ENCODE peak calls at places on chromosomes 11 and 22, in six cellular contexts. B is AG08396; O is tibial artery; G is activated naive CD4-positive, alpha-beta T cell treated with anti-CD3 and anti-CD28 coated beads, Interleukin-2, amount 10 ng/mL, durations not matched to agents 7 days and 5 days; I is cardiac fibroblast; Q is thoracic aorta. F is an unnamed sample.

GRCh38 chr11:131430466-131431176 is 60.2 kb downstream of the NTM start:
- DNase-seq in B (no peak), O (no peak), I (no peak), Q (no peak), G (no peak), F (no peak)

GRCh38 chr22:33680632-33681031 is 239.6 kb downstream of the LARGE1 start:
- DNase-seq in G (no peak), I (no peak), O (no peak), Q (no peak), B (no peak), F (no peak)

GRCh38 chr11:69101100-69101791 is 52.5 kb downstream of the TPCN2 start:
- DNase-seq in I (peak), Q (no peak), B (peak), G (peak), O (peak), F (no peak)

GRCh38 chr11:129701706-129702105 is 113.9 kb upstream of the TMEM45B start:
- DNase-seq in O (no peak), Q (no peak), I (no peak), B (no peak), G (no peak), F (no peak)

GRCh38 chr11:4921796-4922195 is 2.3 kb downstream of the OR51G1 start:
- DNase-seq in G (no peak), B (no peak), O (no peak), Q (no peak), I (no peak), F (no peak)

GRCh38 chr11:102824541-102824940 is 18.9 kb downstream of the MMP3 start:
- DNase-seq in O (no peak), Q (no peak), G (no peak), I (no peak), B (no peak), F (no peak)

GRCh38 chr11:14322510-14322909 is 36.5 kb downstream of the RRAS2 start:
- DNase-seq in O (no peak), I (no peak), G (no peak), Q (no peak), B (no peak), F (no peak)

GRCh38 chr11:73141031-73141308 is 1.1 kb downstream of the FCHSD2 start:
- DNase-seq in G (peak), I (no peak), Q (no peak), O (no peak), B (peak), F (no peak)

GRCh38 chr11:121321614-121322243 is 29.2 kb downstream of the SC5D start:
- DNase-seq in G (peak), B (peak), I (peak), Q (no peak), O (no peak), F (no peak)

GRCh38 chr11:91947215-91947614 is 277.4 kb upstream of the FAT3 start:
- DNase-seq in I (peak), G (no peak), O (peak), B (peak), Q (peak), F (peak)

GRCh38 chr22:23161574-23161973 is 16.3 kb downstream of the RAB36 start:
- DNase-seq in Q (no peak), B (no peak), O (no peak), I (no peak), G (no peak), F (no peak)

GRCh38 chr11:17599460-17599925 is 52.4 kb downstream of the OTOG start:
- DNase-seq in O (no peak), B (no peak), I (no peak), G (no peak), Q (no peak), F (no peak)

GRCh38 chr22:43482310-43482625 is 70.5 kb downstream of the MPPED1 start:
- DNase-seq in G (no peak), O (no peak), I (no peak), B (no peak), Q (no peak), F (no peak)

GRCh38 chr11:123381149-123381548 is 48.9 kb upstream of the GRAMD1B start:
- DNase-seq in Q (no peak), O (no peak), I (no peak), G (no peak), B (no peak), F (no peak)

GRCh38 chr22:21713428-21714058 is 22.1 kb downstream of the YPEL1 start:
- DNase-seq in O (no peak), B (peak), G (no peak), I (no peak), Q (no peak), F (no peak)

GRCh38 chr11:10588904-10589303 is 20.4 kb upstream of the LYVE1 start:
- DNase-seq in Q (no peak), G (no peak), O (no peak), I (no peak), B (no peak), F (no peak)

GRCh38 chr11:70399681-70400112 is 1.4 kb downstream of the CTTN start:
- DNase-seq in Q (peak), G (no peak), I (peak), B (peak), O (peak), F (peak)

GRCh38 chr11:68467446-68467845 is 6.9 kb downstream of the PPP6R3 start:
- DNase-seq in I (no peak), G (no peak), B (no peak), Q (no peak), O (no peak), F (no peak)

GRCh38 chr22:24323233-24323632 is 52.6 kb downstream of the SPECC1L start:
- DNase-seq in G (no peak), O (no peak), B (no peak), Q (no peak), I (no peak), F (no peak)

GRCh38 chr22:25775501-25775900 is 33.5 kb downstream of the MYO18B start:
- DNase-seq in B (no peak), I (peak), Q (no peak), G (no peak), O (no peak), F (no peak)

GRCh38 chr11:110261195-110262140 is 34.9 kb downstream of the RDX start:
- DNase-seq in I (peak), B (no peak), G (no peak), Q (no peak), O (no peak), F (no peak)

GRCh38 chr11:17208257-17208999 is 642 bp upstream of the PIK3C2A start:
- DNase-seq in Q (no peak), G (peak), I (peak), B (peak), O (no peak), F (no peak)

GRCh38 chr22:17753401-17753989 is 20.8 kb downstream of the BID start:
- DNase-seq in B (no peak), Q (no peak), O (no peak), I (peak), G (no peak), F (no peak)

GRCh38 chr11:2886191-2886894 is 768 bp upstream of the CDKN1C start:
- DNase-seq in I (no peak), O (peak), Q (no peak), G (peak), B (peak), F (no peak)

GRCh38 chr22:23787600-23787896 is 782 bp downstream of the SMARCB1 start:
- DNase-seq in Q (no peak), G (no peak), B (no peak), I (no peak), O (no peak), F (no peak)

GRCh38 chr22:27597703-27598444 is 203.7 kb downstream of the MN1 start:
- DNase-seq in O (no peak), G (no peak), B (no peak), Q (no peak), I (peak), F (no peak)

GRCh38 chr22:44497218-44497903 is 672 bp downstream of the RTL6 start:
- DNase-seq in Q (no peak), G (no peak), B (peak), I (peak), O (no peak), F (no peak)

GRCh38 chr22:48528221-48528915 is 1299.3 kb downstream of the BRD1 start:
- DNase-seq in G (no peak), I (no peak), B (no peak), Q (no peak), O (no peak), F (no peak)

GRCh38 chr11:76629133-76629852 is 41.3 kb downstream of the LRRC32 start:
- DNase-seq in B (no peak), O (peak), I (peak), G (peak), Q (no peak), F (no peak)

GRCh38 chr11:1483445-1483961 is 3.1 kb downstream of the MOB2 start:
- DNase-seq in Q (no peak), I (no peak), O (peak), G (no peak), B (no peak), F (no peak)

GRCh38 chr11:12784987-12785386 is 110.8 kb downstream of the TEAD1 start:
- DNase-seq in O (no peak), I (no peak), Q (no peak), G (no peak), B (no peak), F (no peak)

GRCh38 chr11:69892237-69892985 is 73.2 kb upstream of the FGF3 start:
- DNase-seq in B (no peak), O (no peak), I (no peak), Q (no peak), G (no peak), F (no peak)

GRCh38 chr11:9769621-9770020 is 105.7 kb downstream of the SWAP70 start:
- DNase-seq in Q (no peak), O (no peak), G (no peak), B (no peak), I (no peak), F (no peak)

GRCh38 chr11:28566643-28567042 is 458.5 kb downstream of the METTL15 start:
- DNase-seq in G (no peak), O (peak), Q (peak), I (peak), B (peak), F (peak)

GRCh38 chr11:69292221-69292648 is 1.7 kb upstream of the MYEOV start:
- DNase-seq in Q (no peak), I (peak), B (peak), G (peak), O (no peak), F (no peak)

GRCh38 chr11:119094816-119095065 is 6.9 kb downstream of the DPAGT1 start:
- DNase-seq in G (no peak), I (peak), B (peak), Q (peak), O (peak), F (no peak)

GRCh38 chr11:124867700-124868099 is 2.5 kb downstream of the ROBO3 start:
- DNase-seq in I (peak), B (peak), O (no peak), G (peak), Q (no peak), F (no peak)

GRCh38 chr11:84887055-84887629 is 740.0 kb downstream of the DLG2 start:
- DNase-seq in G (no peak), Q (no peak), I (peak), B (no peak), O (no peak), F (no peak)